ENCODE peak calls at places on chromosomes 4 and X, in eight cellular contexts. V is endothelial cell of umbilical vein, I is SK-N-SH, A is HCT116, H is GM12878, S is K562, P is H1, K is HepG2. D is an unnamed sample.
A peak's percentile ranks its signal among the peaks of the same experiment; 100 is the strongest.

GRCh38 chr4:124754671-124755070 is 42.1 kb upstream of the ANKRD50 start:
- DNase-seq in V (no peak), I (no peak), A (no peak), H (no peak), S (no peak), P (no peak), K (no peak), D (no peak)

GRCh38 chr4:41815478-41815877 is 67.0 kb upstream of the PHOX2B start:
- DNase-seq in V (no peak), I (no peak), A (no peak), H (no peak), S (no peak), P (no peak), K (no peak), D (no peak)

GRCh38 chrX:129650821-129651510 is 3.8 kb downstream of the APLN start:
- DNase-seq in V (no peak), I (no peak), A (no peak), H (no peak), S (no peak), P (no peak), K (no peak), D (no peak)

GRCh38 chrX:149365061-149365460 is 140.0 kb downstream of the IDS start:
- DNase-seq in V (no peak), I (no peak), A (no peak), H (no peak), S (no peak), P (no peak), K (peak; percentile 2), D (no peak)

GRCh38 chr4:122522944-122523343 is 66.4 kb upstream of the IL2 start:
- DNase-seq in V (no peak), I (no peak), A (no peak), H (no peak), S (no peak), P (no peak), K (no peak), D (no peak)

GRCh38 chr4:82643994-82644730 is 82.4 kb upstream of the TMEM150C start:
- DNase-seq in V (no peak), I (no peak), A (no peak), H (no peak), S (no peak), P (no peak), K (no peak), D (no peak)

GRCh38 chr4:146343199-146343598 is 128.9 kb downstream of the REELD1 start:
- DNase-seq in V (peak; percentile 26), I (no peak), A (no peak), H (peak; percentile 53), S (no peak), P (no peak), K (no peak), D (no peak)

GRCh38 chrX:148609766-148610698 is 109.6 kb downstream of the AFF2 start:
- DNase-seq in V (no peak), I (no peak), A (no peak), H (peak; percentile 40), S (no peak), P (peak; percentile 7), K (no peak), D (peak; percentile 74)

GRCh38 chrX:2828404-2829065 is at the start of gene GYG2:
- DNase-seq in V (no peak), I (peak; percentile 70), A (no peak), H (no peak), S (peak; percentile 36), P (no peak), K (peak; percentile 64), D (peak; percentile 72)

GRCh38 chrX:148495156-148495555 is 5.3 kb upstream of the AFF2 start:
- DNase-seq in V (no peak), I (no peak), A (no peak), H (no peak), S (no peak), P (no peak), K (no peak), D (no peak)

GRCh38 chr4:74044676-74045075 is 6.2 kb upstream of the CXCL3 start:
- DNase-seq in V (peak; percentile 30), I (no peak), A (no peak), H (no peak), S (no peak), P (no peak), K (no peak), D (no peak)

GRCh38 chr4:185847352-185848078 is 35.5 kb upstream of the SORBS2 start:
- DNase-seq in V (no peak), I (peak; percentile 53), A (no peak), H (no peak), S (no peak), P (no peak), K (peak; percentile 36), D (peak; percentile 69)

GRCh38 chrX:43805579-43805978 is 76.7 kb downstream of the MAOB start:
- DNase-seq in V (no peak), I (no peak), A (no peak), H (no peak), S (no peak), P (no peak), K (no peak), D (no peak)
- H2AFZ ChIP-seq in V (no peak overlapping the region), I (no peak overlapping the region), A (no peak overlapping the region), H (no peak overlapping the region), S (no peak overlapping the region), P (no peak overlapping the region), K (no peak overlapping the region), D (no peak overlapping the region)

DNA sequence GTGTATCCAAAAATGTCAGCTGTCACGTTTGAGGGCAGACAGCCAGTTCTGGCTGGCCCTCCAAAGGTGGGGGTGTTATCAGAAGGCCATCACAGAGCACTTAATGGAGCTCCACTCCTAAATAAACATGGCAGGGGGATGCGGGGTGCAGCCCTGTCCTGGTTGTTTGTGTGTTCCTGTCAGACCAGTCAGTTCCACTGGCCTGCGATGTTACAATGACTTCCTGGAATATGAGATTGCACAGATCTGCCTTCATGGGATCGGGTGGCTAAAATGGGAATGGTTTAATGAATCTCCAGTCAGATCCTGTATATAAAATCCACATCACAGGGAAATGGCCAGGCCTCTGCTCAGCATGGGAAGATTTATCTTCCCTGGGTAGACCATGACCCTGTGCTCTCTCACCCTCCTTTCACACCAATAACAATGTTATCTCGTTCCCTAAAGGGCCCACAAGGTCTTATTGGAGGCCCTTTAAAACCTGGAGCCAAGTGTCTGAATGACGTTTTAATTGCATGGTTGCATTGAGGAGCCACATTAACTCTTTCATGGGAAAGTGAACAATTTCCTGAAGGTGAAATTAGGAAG is 307.4 kb downstream of the RAB28 start:
- DNase-seq in V (no peak), I (peak; percentile 8), A (no peak), H (no peak), S (no peak), P (no peak), K (no peak), D (no peak)
- TF ChIP-seq POLR2AphosphoS5 in V (no peak), I (no peak), A (no peak), H (no peak), S (no peak), P (no peak), K (no peak), D (no peak)

GRCh38 chr4:66059131-66059530 is 388.8 kb upstream of the EPHA5 start:
- DNase-seq in V (no peak), I (no peak), A (no peak), H (no peak), S (no peak), P (no peak), K (no peak), D (no peak)

GRCh38 chr4:66052426-66052825 is 382.1 kb upstream of the EPHA5 start:
- DNase-seq in V (no peak), I (no peak), A (no peak), H (no peak), S (no peak), P (no peak), K (no peak), D (no peak)

DNA sequence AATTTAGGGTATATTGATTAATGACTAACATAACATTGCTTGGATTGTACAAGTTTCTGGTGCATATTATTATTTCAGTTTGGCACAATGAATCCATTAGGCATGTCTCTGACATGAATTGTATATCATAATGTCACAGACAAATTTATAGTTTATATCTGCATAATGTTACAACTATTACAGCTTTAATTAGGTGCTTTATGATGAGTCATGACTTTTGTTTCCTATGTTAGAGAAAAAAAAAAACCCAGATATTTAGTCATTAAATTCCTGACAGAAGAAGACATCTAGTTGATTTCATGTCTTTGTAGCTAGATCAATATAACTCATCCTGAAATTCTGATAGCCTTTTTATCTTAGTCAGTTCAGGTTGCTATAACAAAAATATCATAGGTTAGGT is 385.7 kb upstream of the EPHA5 start:
- DNase-seq in V (no peak), I (no peak), A (no peak), H (no peak), S (no peak), P (no peak), K (no peak), D (no peak)
- H2AFZ ChIP-seq in V (no peak overlapping the region), I (no peak overlapping the region), A (no peak overlapping the region), H (no peak overlapping the region), S (no peak overlapping the region), P (no peak overlapping the region), K (no peak overlapping the region), D (no peak overlapping the region)

GRCh38 chr4:159271857-159272256 is 169.0 kb downstream of the RAPGEF2 start:
- DNase-seq in V (peak; percentile 49), I (no peak), A (no peak), H (no peak), S (no peak), P (no peak), K (no peak), D (no peak)
- TF ChIP-seq POLR2AphosphoS5 in V (no peak), I (no peak), A (no peak), H (no peak), S (no peak), P (no peak), K (no peak), D (no peak)

DNA sequence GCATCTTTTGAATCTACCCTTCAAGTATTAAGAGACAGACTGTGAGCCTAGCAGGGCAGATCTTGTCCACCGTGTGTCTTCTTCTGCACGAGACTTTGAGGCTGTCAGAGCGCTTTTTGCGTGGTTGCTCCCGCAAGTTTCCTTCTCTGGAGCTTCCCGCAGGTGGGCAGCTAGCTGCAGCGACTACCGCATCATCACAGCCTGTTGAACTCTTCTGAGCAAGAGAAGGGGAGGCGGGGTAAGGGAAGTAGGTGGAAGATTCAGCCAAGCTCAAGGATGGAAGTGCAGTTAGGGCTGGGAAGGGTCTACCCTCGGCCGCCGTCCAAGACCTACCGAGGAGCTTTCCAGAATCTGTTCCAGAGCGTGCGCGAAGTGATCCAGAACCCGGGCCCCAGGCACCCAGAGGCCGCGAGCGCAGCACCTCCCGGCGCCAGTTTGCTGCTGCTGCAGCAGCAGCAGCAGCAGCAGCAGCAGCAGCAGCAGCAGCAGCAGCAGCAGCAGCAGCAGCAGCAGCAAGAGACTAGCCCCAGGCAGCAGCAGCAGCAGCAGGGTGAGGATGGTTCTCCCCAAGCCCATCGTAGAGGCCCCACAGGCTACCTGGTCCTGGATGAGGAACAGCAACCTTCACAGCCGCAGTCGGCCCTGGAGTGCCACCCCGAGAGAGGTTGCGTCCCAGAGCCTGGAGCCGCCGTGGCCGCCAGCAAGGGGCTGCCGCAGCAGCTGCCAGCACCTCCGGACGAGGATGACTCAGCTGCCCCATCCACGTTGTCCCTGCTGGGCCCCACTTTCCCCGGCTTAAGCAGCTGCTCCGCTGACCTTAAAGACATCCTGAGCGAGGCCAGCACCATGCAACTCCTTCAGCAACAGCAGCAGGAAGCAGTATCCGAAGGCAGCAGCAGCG is 1.3 kb downstream of the AR start:
- DNase-seq in V (peak; percentile 57), I (peak; percentile 15), A (no peak), H (no peak), S (no peak), P (no peak), K (no peak), D (peak; percentile 30)
- H2AFZ ChIP-seq in V (peak overlapping the region; percentile 23), I (no peak overlapping the region), A (no peak overlapping the region), H (no peak overlapping the region), S (no peak overlapping the region), P (no peak overlapping the region), K (no peak overlapping the region), D (no peak overlapping the region)

D was measured in GM23338.